ENCODE peak calls at places on chromosomes 16 and 17, in nine cellular contexts. I is K562; X is ovary; J is gastrocnemius medialis; M is CD8-positive, alpha-beta memory T cell; Q is PC-9; W is left ventricle myocardium inferior; L is A549; H is body of pancreas. B is an unnamed sample.
A peak's percentile ranks its signal among the peaks of the same experiment; 100 is the strongest.

GRCh38 chr16:74991268-74991592 is 6.3 kb upstream of the WDR59 start:
- DNase-seq in I (no peak), X (no peak), J (no peak), M (no peak), Q (no peak), W (no peak), L (no peak), H (no peak), B (no peak)

GRCh38 chr17:80891096-80892018 is 100.3 kb upstream of the CHMP6 start:
- DNase-seq in I (peak; percentile 74), X (peak; percentile 60), J (peak; percentile 24), M (peak; percentile 89), Q (peak; percentile 93), W (no peak), L (peak; percentile 64), H (peak; percentile 44), B (no peak)

GRCh38 chr16:67901734-67902133 is 8.7 kb downstream of the PSKH1 start:
- DNase-seq in I (no peak), X (no peak), J (no peak), M (no peak), Q (no peak), W (no peak), L (no peak), H (no peak), B (no peak)

GRCh38 chr16:82657239-82657638 is 30.5 kb downstream of the CDH13 start:
- DNase-seq in I (no peak), X (no peak), J (no peak), M (no peak), Q (no peak), W (no peak), L (no peak), H (no peak), B (no peak)

GRCh38 chr17:20184191-20184590 is 175.0 kb downstream of the SPECC1 start:
- DNase-seq in I (no peak), X (no peak), J (no peak), M (no peak), Q (no peak), W (no peak), L (peak; percentile 29), H (no peak), B (no peak)

GRCh38 chr17:58224315-58224714 is 5.3 kb upstream of the MKS1 start:
- DNase-seq in I (peak; percentile 41), X (no peak), J (no peak), M (no peak), Q (peak; percentile 75), W (no peak), L (peak; percentile 16), H (no peak), B (no peak)

GRCh38 chr16:85203462-85203813 is 91.2 kb upstream of the CIBAR2 start:
- DNase-seq in I (no peak), X (no peak), J (no peak), M (no peak), Q (no peak), W (no peak), L (no peak), H (peak; percentile 63), B (no peak)

GRCh38 chr17:8606415-8606814 is 24.1 kb downstream of the MYH10 start:
- DNase-seq in I (no peak), X (no peak), J (no peak), M (no peak), Q (no peak), W (no peak), L (no peak), H (no peak), B (no peak)

GRCh38 chr16:25626172-25626571 is 65.6 kb upstream of the HS3ST4 start:
- DNase-seq in I (no peak), X (no peak), J (no peak), M (no peak), Q (no peak), W (no peak), L (no peak), H (no peak), B (no peak)

GRCh38 chr17:71203953-71204352 is 916.9 kb upstream of the SOX9 start:
- DNase-seq in I (no peak), X (no peak), J (no peak), M (no peak), Q (no peak), W (no peak), L (no peak), H (no peak), B (no peak)

DNA sequence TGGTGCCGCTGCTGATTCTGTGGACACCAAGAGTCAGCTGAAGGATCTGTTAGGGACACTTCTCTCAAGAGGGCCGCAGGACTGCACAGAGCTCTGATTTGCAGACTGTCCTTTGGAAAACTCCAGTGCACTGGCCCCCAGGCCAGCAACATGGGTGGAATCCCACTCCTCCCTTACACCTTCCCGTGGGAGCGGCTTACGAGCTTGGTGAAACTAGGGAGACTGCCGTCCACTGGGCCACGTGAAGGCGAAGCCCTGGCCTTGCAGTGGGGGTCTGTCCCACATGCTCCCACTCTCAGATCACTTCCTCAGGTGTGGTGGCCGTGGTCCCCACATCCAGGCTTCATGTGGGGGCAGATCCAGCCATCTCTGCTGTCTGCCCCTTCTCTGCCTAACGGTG is 36.4 kb downstream of the PSME3IP1 start:
- DNase-seq in I (no peak), X (peak; percentile 19), J (no peak), M (no peak), Q (no peak), W (no peak), L (no peak), H (no peak), B (no peak)
- H3K27ac ChIP-seq in I (no peak overlapping the region), X (no peak overlapping the region), J (no peak overlapping the region), M (no peak overlapping the region), Q (no peak overlapping the region), W (peak overlapping the region; percentile 81), L (no peak overlapping the region), H (no peak overlapping the region), B (no peak overlapping the region)

GRCh38 chr17:78769200-78769773 is 12.8 kb downstream of the CYTH1 start:
- DNase-seq in I (no peak), X (no peak), J (no peak), M (no peak), Q (no peak), W (no peak), L (no peak), H (no peak), B (no peak)

GRCh38 chr17:78767806-78768205 is 14.3 kb downstream of the CYTH1 start:
- DNase-seq in I (no peak), X (no peak), J (no peak), M (no peak), Q (no peak), W (no peak), L (no peak), H (no peak), B (no peak)

GRCh38 chr17:78774456-78774855 is 7.6 kb downstream of the CYTH1 start:
- DNase-seq in I (no peak), X (no peak), J (no peak), M (peak; percentile 44), Q (no peak), W (no peak), L (no peak), H (no peak), B (no peak)

GRCh38 chr17:78774956-78775571 is 7.0 kb downstream of the CYTH1 start:
- DNase-seq in I (no peak), X (no peak), J (no peak), M (peak; percentile 74), Q (no peak), W (no peak), L (no peak), H (no peak), B (no peak)

DNA sequence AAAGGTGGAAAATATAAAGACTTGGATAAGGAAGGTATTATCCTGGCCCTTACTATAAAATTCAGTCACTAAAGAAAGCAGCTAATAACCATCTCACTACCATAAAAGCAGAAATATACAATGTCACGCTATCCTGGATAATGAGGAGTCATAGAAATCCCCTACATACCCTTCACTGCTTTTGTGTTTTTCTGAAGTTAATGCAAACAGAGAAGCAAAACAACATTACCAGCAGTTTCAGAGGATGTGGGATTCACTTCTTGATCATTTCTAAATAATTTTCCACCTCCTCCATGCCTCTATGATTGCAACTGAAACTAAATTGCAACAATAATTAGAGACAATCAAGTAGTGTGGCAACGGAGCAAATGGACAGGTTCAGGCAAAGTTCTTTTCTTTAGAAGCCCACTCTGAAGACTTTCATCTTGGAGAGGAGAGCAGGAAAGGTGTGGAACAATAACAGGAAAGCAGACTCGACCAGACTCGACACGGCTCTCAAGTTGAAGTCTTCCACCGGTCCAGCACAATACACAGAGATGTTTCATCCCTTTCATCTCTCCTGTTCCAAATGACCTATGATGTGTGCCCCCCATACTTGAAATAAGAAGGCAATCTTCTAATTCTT is 10.2 kb downstream of the CYTH1 start:
- DNase-seq in I (no peak), X (no peak), J (no peak), M (peak; percentile 23), Q (no peak), W (no peak), L (no peak), H (no peak), B (no peak)
- H3K4me3 ChIP-seq in I (no peak overlapping the region), X (no peak overlapping the region), J (no peak overlapping the region), M (peak overlapping the region; percentile 52), Q (no peak overlapping the region), W (no peak overlapping the region), L (no peak overlapping the region), H (no peak overlapping the region), B (no peak overlapping the region)

DNA sequence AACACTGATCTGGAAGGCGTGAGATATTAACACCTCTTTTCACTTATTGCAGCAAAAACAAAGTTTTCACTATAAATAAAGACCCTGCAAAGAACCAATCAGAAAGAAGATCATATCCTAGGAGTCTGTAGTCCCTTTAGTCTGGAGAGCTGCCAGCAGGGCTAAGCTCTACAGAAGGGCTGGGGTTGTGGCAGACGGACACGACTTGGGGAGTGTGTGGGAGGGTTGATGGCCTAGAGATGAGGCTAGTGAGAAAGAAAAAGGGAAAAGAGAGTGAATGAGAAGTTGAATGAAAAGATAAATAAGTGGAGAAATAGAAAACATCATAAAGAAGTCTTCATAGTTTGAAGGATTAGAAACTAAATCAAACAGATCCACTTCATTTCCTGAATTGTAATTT is 8.6 kb upstream of the SKAP1 start:
- DNase-seq in I (peak; percentile 78), X (no peak), J (no peak), M (no peak), Q (no peak), W (no peak), L (no peak), H (no peak), B (no peak)
- H3K27ac ChIP-seq in I (no peak overlapping the region), X (no peak overlapping the region), J (no peak overlapping the region), M (no peak overlapping the region), Q (no peak overlapping the region), W (no peak overlapping the region), L (no peak overlapping the region), H (no peak overlapping the region), B (no peak overlapping the region)

GRCh38 chr17:35536664-35537160 is 766 bp downstream of the SLFN12L start:
- DNase-seq in I (no peak), X (no peak), J (no peak), M (peak; percentile 60), Q (no peak), W (no peak), L (no peak), H (no peak), B (no peak)

GRCh38 chr17:35529868-35530267 is 7.6 kb downstream of the SLFN12L start:
- DNase-seq in I (no peak), X (no peak), J (no peak), M (no peak), Q (no peak), W (no peak), L (no peak), H (no peak), B (no peak)

GRCh38 chr17:35537569-35538209 is at the start of gene SLFN12L:
- DNase-seq in I (peak; percentile 55), X (no peak), J (no peak), M (no peak), Q (no peak), W (no peak), L (no peak), H (no peak), B (no peak)

GRCh38 chr17:35531170-35531569 is 6.3 kb downstream of the SLFN12L start:
- DNase-seq in I (no peak), X (no peak), J (no peak), M (no peak), Q (no peak), W (no peak), L (no peak), H (no peak), B (no peak)

GRCh38 chr17:35534694-35535093 is 2.8 kb downstream of the SLFN12L start:
- DNase-seq in I (no peak), X (no peak), J (no peak), M (no peak), Q (no peak), W (no peak), L (no peak), H (no peak), B (no peak)
- H3K4me3 ChIP-seq in I (no peak overlapping the region), X (no peak overlapping the region), J (no peak overlapping the region), M (peak overlapping the region; percentile 72), Q (no peak overlapping the region), W (no peak overlapping the region), L (no peak overlapping the region), H (no peak overlapping the region), B (no peak overlapping the region)